ENCODE peak calls at places on chromosome 14, in eight cellular contexts. E is cortex of kidney; H is NCI-H774; X is activated T-cell treated with anti-CD3 and anti-CD28 coated beads for 4 hours; L is renal cortical epithelial cell; R is stimulated activated CD4-positive, alpha-beta T cell treated with anti-CD3 and anti-CD28 coated beads, Interleukin-15, amount 100 ng/mL, for 1 hour; U is natural killer cell; Q is anterior cingulate cortex. I is an unnamed sample.
A peak's percentile ranks its signal among the peaks of the same experiment; 100 is the strongest.

GRCh38 chr14:104585966-104586702 is 6.6 kb downstream of the C14orf180 start:
- DNase-seq in U (no peak), L (no peak), E (no peak), R (no peak), X (no peak), H (no peak), Q (no peak), I (no peak)

GRCh38 chr14:106378191-106378590 is 851.8 kb downstream of the TMEM121 start:
- DNase-seq in Q (no peak), R (no peak), U (no peak), X (peak; percentile 17), E (no peak), L (no peak), H (no peak), I (no peak)

GRCh38 chr14:89956294-89957009 is 725 bp downstream of the TDP1 start:
- DNase-seq in L (peak; percentile 89), H (peak; percentile 62), R (peak; percentile 65), X (peak; percentile 77), Q (no peak), U (peak; percentile 80), E (no peak), I (peak; percentile 41)

GRCh38 chr14:77508249-77508648 is 9.6 kb upstream of the ISM2 start:
- DNase-seq in H (no peak), Q (no peak), L (peak; percentile 95), R (no peak), X (no peak), E (no peak), U (no peak), I (no peak)

GRCh38 chr14:65881642-65882041 is 469.1 kb downstream of the FUT8 start:
- DNase-seq in E (no peak), R (no peak), H (no peak), U (no peak), X (no peak), Q (no peak), L (no peak), I (no peak)

GRCh38 chr14:34436118-34436905 is 25.7 kb downstream of the SPTSSA start:
- DNase-seq in R (no peak), Q (no peak), E (no peak), L (peak; percentile 68), X (no peak), U (no peak), H (no peak), I (no peak)

GRCh38 chr14:93960108-93960475 is 16.3 kb downstream of the ASB2 start:
- DNase-seq in H (no peak), E (no peak), U (no peak), X (no peak), L (peak; percentile 36), R (no peak), Q (no peak), I (no peak)

GRCh38 chr14:96268426-96269358 is 12.7 kb downstream of the BDKRB1 start:
- DNase-seq in R (no peak), Q (no peak), E (no peak), U (no peak), X (no peak), L (peak; percentile 96), H (no peak), I (no peak)

GRCh38 chr14:57960946-57961792 is 95.3 kb upstream of the SLC35F4 start:
- DNase-seq in U (no peak), X (no peak), H (no peak), R (no peak), E (no peak), L (no peak), Q (no peak), I (no peak)

GRCh38 chr14:93033983-93034670 is 81.6 kb downstream of the ITPK1 start:
- DNase-seq in X (peak; percentile 13), E (no peak), U (peak; percentile 53), H (no peak), Q (peak; percentile 46), R (no peak), L (no peak), I (peak; percentile 39)

GRCh38 chr14:91269076-91269991 is 24.8 kb upstream of the GPR68 start:
- DNase-seq in E (no peak), R (no peak), X (no peak), Q (no peak), H (no peak), U (no peak), L (no peak), I (no peak)

I was measured in nephron progenitor cell.